ENCODE peak calls at places on chromosome X, in five cellular contexts. One of them, this sample, is unnamed.
A peak's percentile ranks its signal among the peaks of the same experiment; 100 is the strongest.

GRCh38 chrX:11210397-11210796 is 82.8 kb upstream of the AMELX start:
- DNase-seq in colonic mucosa: no peak
- DNase-seq in renal cortical epithelial cell: no peak
- DNase-seq in caudate nucleus: no peak
- DNase-seq in HEK293T: no peak
- DNase-seq in this sample: no peak

GRCh38 chrX:108537005-108537404 is 97.4 kb downstream of the COL4A5 start:
- DNase-seq in colonic mucosa: peak; percentile 24
- DNase-seq in renal cortical epithelial cell: peak; percentile 23
- DNase-seq in caudate nucleus: no peak
- DNase-seq in HEK293T: peak; percentile 50
- DNase-seq in this sample: no peak

GRCh38 chrX:133495464-133496391 is 80.4 kb upstream of the GPC4 start:
- DNase-seq in colonic mucosa: peak; percentile 50
- DNase-seq in HEK293T: no peak
- DNase-seq in caudate nucleus: no peak
- DNase-seq in renal cortical epithelial cell: peak; percentile 51
- DNase-seq in this sample: peak; percentile 57

GRCh38 chrX:100642296-100642695 is 1.7 kb upstream of the SRPX2 start:
- DNase-seq in HEK293T: no peak
- DNase-seq in caudate nucleus: no peak
- DNase-seq in renal cortical epithelial cell: peak; percentile 53
- DNase-seq in colonic mucosa: no peak
- DNase-seq in this sample: no peak

GRCh38 chrX:130990723-130991122 is 67.4 kb upstream of the ARHGAP36 start:
- DNase-seq in HEK293T: no peak
- DNase-seq in caudate nucleus: no peak
- DNase-seq in colonic mucosa: no peak
- DNase-seq in renal cortical epithelial cell: no peak
- DNase-seq in this sample: no peak

GRCh38 chrX:142977128-142977914 is 48.4 kb upstream of the SPANXN4 start:
- DNase-seq in colonic mucosa: no peak
- DNase-seq in renal cortical epithelial cell: no peak
- DNase-seq in caudate nucleus: no peak
- DNase-seq in HEK293T: no peak
- DNase-seq in this sample: no peak

GRCh38 chrX:139560221-139560620 is 29.7 kb downstream of the F9 start:
- DNase-seq in colonic mucosa: no peak
- DNase-seq in HEK293T: no peak
- DNase-seq in caudate nucleus: no peak
- DNase-seq in renal cortical epithelial cell: peak; percentile 13
- DNase-seq in this sample: no peak

GRCh38 chrX:65706041-65706828 is 38.8 kb downstream of the MSN start:
- DNase-seq in colonic mucosa: no peak
- DNase-seq in renal cortical epithelial cell: peak; percentile 92
- DNase-seq in HEK293T: no peak
- DNase-seq in caudate nucleus: no peak
- DNase-seq in this sample: peak; percentile 24

GRCh38 chrX:150482537-150483217 is 85.7 kb upstream of the MTM1 start:
- DNase-seq in caudate nucleus: peak; percentile 0
- DNase-seq in renal cortical epithelial cell: peak; percentile 87
- DNase-seq in HEK293T: no peak
- DNase-seq in colonic mucosa: no peak
- DNase-seq in this sample: no peak

GRCh38 chrX:38080808-38081207 is 74.5 kb downstream of the SYTL5 start:
- DNase-seq in colonic mucosa: no peak
- DNase-seq in HEK293T: no peak
- DNase-seq in caudate nucleus: no peak
- DNase-seq in renal cortical epithelial cell: no peak
- DNase-seq in this sample: no peak

GRCh38 chrX:48466696-48467095 is 3.4 kb downstream of the SLC38A5 start:
- DNase-seq in caudate nucleus: no peak
- DNase-seq in colonic mucosa: no peak
- DNase-seq in HEK293T: no peak
- DNase-seq in renal cortical epithelial cell: no peak
- DNase-seq in this sample: no peak

GRCh38 chrX:120309873-120310730 is 1.2 kb downstream of the TMEM255A start:
- DNase-seq in caudate nucleus: no peak
- DNase-seq in HEK293T: peak; percentile 41
- DNase-seq in colonic mucosa: peak; percentile 25
- DNase-seq in renal cortical epithelial cell: no peak
- DNase-seq in this sample: no peak

GRCh38 chrX:1500701-1501624 is 36.0 kb downstream of the P2RY8 start:
- DNase-seq in HEK293T: no peak
- DNase-seq in caudate nucleus: no peak
- DNase-seq in colonic mucosa: no peak
- DNase-seq in renal cortical epithelial cell: no peak
- DNase-seq in this sample: no peak

GRCh38 chrX:43456906-43457305 is 199.2 kb upstream of the MAOA start:
- DNase-seq in caudate nucleus: no peak
- DNase-seq in HEK293T: no peak
- DNase-seq in colonic mucosa: no peak
- DNase-seq in renal cortical epithelial cell: no peak
- DNase-seq in this sample: no peak